ENCODE peak calls at places on chromosomes 7 and 10, in seven cellular contexts. D is GM19239; P is stimulated activated CD4-positive, alpha-beta T cell treated with anti-CD3 and anti-CD28 coated beads, Interleukin-2, amount 100 ng/mL, for 24 hours; A is CD8-positive, alpha-beta memory T cell; C is HEK293T; G is NCI-H2171 treated with DMSO at 0.1 percent for 48 hours; V is frontal cortex. E is an unnamed sample.

GRCh38 chr10:42866115-42866995 is 83.8 kb downstream of the BMS1 start:
- DNase-seq in V (peak), C (peak), A (no peak), G (no peak), D (peak), P (peak), E (peak)

GRCh38 chr7:151491859-151492258 is 27.8 kb downstream of the RHEB start:
- DNase-seq in P (no peak), V (no peak), A (no peak), G (no peak), C (no peak), D (no peak), E (peak)

GRCh38 chr7:43650457-43651052 is 67.6 kb downstream of the STK17A start:
- DNase-seq in G (no peak), V (no peak), A (peak), C (no peak), D (no peak), P (no peak), E (no peak)

GRCh38 chr10:68598978-68599753 is 39.0 kb downstream of the TET1 start:
- DNase-seq in C (peak), P (no peak), G (no peak), D (no peak), V (peak), A (no peak), E (no peak)

GRCh38 chr10:8321990-8322389 is 267.5 kb downstream of the GATA3 start:
- DNase-seq in A (no peak), G (no peak), V (no peak), C (no peak), P (no peak), D (no peak), E (no peak)

GRCh38 chr7:34143397-34143796 is 238.1 kb downstream of the BMPER start:
- DNase-seq in G (no peak), A (no peak), P (no peak), C (no peak), D (no peak), V (no peak), E (peak)

GRCh38 chr10:36026081-36026480 is 384.0 kb upstream of the FZD8 start:
- DNase-seq in C (no peak), D (no peak), P (no peak), A (no peak), G (no peak), V (no peak), E (no peak)

GRCh38 chr7:22087861-22088260 is 142.2 kb upstream of the CDCA7L start:
- DNase-seq in A (no peak), P (no peak), C (no peak), G (no peak), D (no peak), V (no peak), E (no peak)

E was measured in HL-60.